ENCODE peak calls at places on chromosome 2, in six cellular contexts. W is HCT116, T is K562, U is H1, D is GM12878, A is SK-N-SH. V is an unnamed sample.

GRCh38 chr2:88856409-88857135 is 165.1 kb downstream of the RPIA start:
- DNase-seq in D (no peak), W (no peak), U (no peak), A (no peak), T (no peak), V (no peak)

GRCh38 chr2:43877782-43878464 is 39.2 kb downstream of the ABCG8 start:
- DNase-seq in U (peak; percentile 95), T (peak; percentile 78), A (peak; percentile 87), D (peak; percentile 15), W (peak; percentile 23), V (peak; percentile 57)

GRCh38 chr2:12321017-12321641 is 395.6 kb upstream of the TRIB2 start:
- DNase-seq in D (no peak), U (no peak), W (no peak), A (no peak), T (peak; percentile 17), V (no peak)

GRCh38 chr2:42345986-42346385 is 15.0 kb downstream of the COX7A2L start:
- DNase-seq in U (no peak), A (no peak), T (no peak), D (no peak), W (no peak), V (no peak)

GRCh38 chr2:208253518-208254117 is 1.3 kb downstream of the IDH1 start:
- DNase-seq in T (no peak), A (no peak), D (no peak), U (no peak), W (no peak), V (no peak)

GRCh38 chr2:141438536-141438935 is 692.3 kb downstream of the LRP1B start:
- DNase-seq in A (no peak), T (no peak), W (no peak), U (no peak), D (no peak), V (no peak)

GRCh38 chr2:97870396-97870843 is 125.3 kb downstream of the TMEM131 start:
- DNase-seq in A (no peak), U (no peak), W (peak; percentile 79), D (peak; percentile 87), T (peak; percentile 12), V (no peak)

GRCh38 chr2:105087273-105087672 is 49.4 kb downstream of the MRPS9 start:
- DNase-seq in U (no peak), D (no peak), W (no peak), A (no peak), T (no peak), V (no peak)

GRCh38 chr2:120559401-120559800 is 176.3 kb upstream of the GLI2 start:
- DNase-seq in A (no peak), W (no peak), T (no peak), U (no peak), D (no peak), V (no peak)

GRCh38 chr2:70248810-70249438 is 496 bp upstream of the TIA1 start:
- DNase-seq in W (no peak), A (no peak), U (peak; percentile 97), T (peak; percentile 31), D (no peak), V (no peak)

GRCh38 chr2:128808462-128809255 is 490.0 kb upstream of the HS6ST1 start:
- DNase-seq in T (no peak), A (no peak), D (no peak), U (no peak), W (peak; percentile 50), V (no peak)

GRCh38 chr2:7706791-7707190 is 789.6 kb downstream of the RNF144A start:
- DNase-seq in T (no peak), U (no peak), D (no peak), A (no peak), W (no peak), V (no peak)

GRCh38 chr2:30678410-30679137 is 128.7 kb downstream of the CAPN13 start:
- DNase-seq in W (no peak), T (no peak), A (no peak), U (peak; percentile 41), D (no peak), V (no peak)

GRCh38 chr2:174383796-174384195 is 11.7 kb upstream of the SCRN3 start:
- DNase-seq in D (no peak), W (no peak), T (no peak), U (no peak), A (no peak), V (no peak)

GRCh38 chr2:134410006-134410405 is 156.1 kb downstream of the MGAT5 start:
- DNase-seq in D (no peak), A (no peak), T (no peak), U (no peak), W (no peak), V (no peak)

GRCh38 chr2:134412639-134412999 is 158.7 kb downstream of the MGAT5 start:
- DNase-seq in D (no peak), T (no peak), A (no peak), U (no peak), W (no peak), V (no peak)

GRCh38 chr2:134411279-134411827 is 157.5 kb downstream of the MGAT5 start:
- DNase-seq in D (no peak), W (no peak), A (peak; percentile 48), T (no peak), U (no peak), V (no peak)

GRCh38 chr2:134411828-134412638 is 158.2 kb downstream of the MGAT5 start:
- DNase-seq in W (peak; percentile 44), U (peak; percentile 60), D (peak; percentile 86), T (peak; percentile 15), A (peak; percentile 70), V (peak; percentile 66)

DNA sequence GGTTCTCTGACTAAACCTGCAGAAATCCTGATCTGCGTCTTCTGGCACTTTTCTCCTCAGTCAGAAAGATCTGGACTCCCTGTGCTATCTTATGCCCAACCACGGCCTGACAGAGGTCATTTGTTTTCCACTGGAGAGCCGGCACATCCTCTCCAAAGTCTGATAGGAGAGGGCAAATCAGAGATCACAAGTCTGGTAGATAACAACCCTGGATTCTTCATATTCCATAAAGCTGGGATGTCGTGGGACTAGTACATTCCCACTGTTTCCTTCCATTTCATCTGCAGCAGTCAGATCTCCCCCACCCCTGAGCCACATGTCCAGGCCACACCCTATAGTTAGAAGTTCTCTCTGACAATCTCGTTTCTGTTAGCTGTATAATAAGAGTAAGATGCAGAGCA is 157.0 kb downstream of the MGAT5 start:
- DNase-seq in A (no peak), D (no peak), U (no peak), W (no peak), T (no peak), V (no peak)
- TF ChIP-seq YY1 in A (no peak), D (no peak), U (no peak), W (no peak), T (no peak), V (no peak)

DNA sequence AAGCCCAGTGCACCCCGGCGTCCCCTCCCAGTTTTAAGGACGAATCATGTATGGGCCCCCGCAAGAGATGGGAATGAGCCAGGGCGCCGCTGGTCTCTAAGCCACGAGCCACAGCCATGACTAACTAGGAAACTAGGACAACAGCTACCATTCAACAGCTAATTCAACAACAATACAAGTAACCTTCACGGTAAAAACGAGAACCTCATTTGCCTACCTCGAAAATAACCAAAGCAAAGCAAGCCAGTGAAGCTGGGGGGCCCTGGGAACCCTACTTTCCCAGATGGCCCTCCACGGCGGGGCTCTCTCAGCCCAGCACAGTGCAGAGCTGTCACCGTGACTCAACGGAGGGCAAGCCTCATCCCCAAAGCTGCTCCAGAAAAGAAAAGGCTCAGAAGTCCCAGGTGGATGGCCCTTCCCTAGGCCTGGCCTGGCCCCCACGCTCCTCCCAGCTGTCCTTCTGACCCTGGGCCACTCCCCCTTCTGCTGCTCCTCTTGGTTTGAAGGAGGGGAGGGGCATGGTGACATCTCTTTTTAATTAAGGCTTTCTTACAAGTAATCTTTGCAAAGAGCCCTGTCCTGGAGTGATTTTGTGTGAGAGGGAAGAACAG is 126.3 kb downstream of the HDAC4 start:
- DNase-seq in T (peak; percentile 78), U (no peak), W (peak; percentile 58), D (no peak), A (peak; percentile 75), V (no peak)
- H3K4me3 ChIP-seq in T (peak overlapping the region; percentile 41), U (no peak overlapping the region), W (peak overlapping the region; percentile 59), D (no peak overlapping the region), A (peak overlapping the region; percentile 28), V (no peak overlapping the region)

GRCh38 chr2:64317712-64318475 is 136.1 kb upstream of the LGALSL start:
- DNase-seq in A (no peak), D (no peak), W (no peak), T (no peak), U (no peak), V (no peak)
- TF ChIP-seq YY1 in A (no peak), D (no peak), W (no peak), T (no peak), U (no peak), V (no peak)

GRCh38 chr2:54330226-54331094 is 74.4 kb upstream of the TSPYL6 start:
- DNase-seq in T (peak; percentile 99), D (peak; percentile 42), U (peak; percentile 94), W (peak; percentile 88), A (peak; percentile 97), V (peak; percentile 90)

GRCh38 chr2:54329482-54330225 is 73.6 kb upstream of the TSPYL6 start:
- DNase-seq in W (no peak), U (no peak), A (peak; percentile 28), D (no peak), T (no peak), V (no peak)

GRCh38 chr2:54336136-54336976 is 80.3 kb upstream of the TSPYL6 start:
- DNase-seq in T (no peak), A (no peak), W (no peak), D (no peak), U (no peak), V (no peak)

GRCh38 chr2:54332386-54332785 is 76.4 kb upstream of the TSPYL6 start:
- DNase-seq in T (no peak), W (no peak), U (no peak), D (no peak), A (no peak), V (no peak)

DNA sequence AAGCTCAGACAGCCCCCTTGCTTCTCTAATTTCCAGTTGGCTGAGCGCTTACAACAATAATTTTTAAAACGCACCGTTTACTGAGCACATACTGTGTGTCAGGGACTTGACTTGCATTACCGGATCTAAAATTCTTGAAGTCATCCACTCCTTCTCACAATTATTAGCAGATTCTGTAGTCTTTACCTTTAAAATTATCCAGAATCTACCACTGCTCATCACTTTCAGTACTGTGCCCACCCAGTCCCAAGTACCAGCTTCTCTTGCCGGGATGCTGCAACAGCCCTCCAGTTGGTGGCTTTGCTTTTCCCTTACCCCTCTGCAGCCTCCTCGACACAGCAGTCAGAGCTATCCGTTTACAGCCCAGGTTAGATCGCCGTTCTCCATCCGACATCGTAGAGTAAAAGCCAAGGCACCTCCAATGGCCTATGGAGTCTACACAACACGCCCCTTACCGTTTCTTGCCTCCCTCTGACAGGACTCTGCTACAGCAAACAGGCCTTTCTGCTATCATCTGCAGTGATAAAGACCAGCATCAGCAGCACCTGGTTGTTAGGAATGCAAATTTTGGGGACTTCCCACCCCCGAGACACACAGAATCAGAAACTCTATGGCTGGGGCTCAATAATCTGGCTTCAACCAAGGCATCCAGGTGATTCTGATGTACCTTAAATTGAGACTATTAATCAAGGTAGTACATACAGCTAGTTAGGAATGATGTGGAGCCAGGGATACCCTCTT is 75.2 kb upstream of the TSPYL6 start:
- DNase-seq in U (no peak), W (no peak), A (peak; percentile 11), D (no peak), T (no peak), V (no peak)
- H3K4me3 ChIP-seq in U (peak overlapping the region; percentile 27), W (peak overlapping the region; percentile 58), A (peak overlapping the region; percentile 66), D (no peak overlapping the region), T (peak overlapping the region; percentile 31), V (peak overlapping the region; percentile 63)

V was measured in NT2/D1.